ENCODE peak calls at places on chromosome 13, in nine cellular contexts. One of them, this sample, is unnamed.

GRCh38 chr13:71499235-71499634 is 367.8 kb downstream of the DACH1 start:
- DNase-seq in Peyer's patch: no peak
- DNase-seq in tibial artery: no peak
- DNase-seq in breast epithelium: no peak
- DNase-seq in IMR-90: no peak
- DNase-seq in GM23338: no peak
- DNase-seq in NT2/D1: no peak
- DNase-seq in ascending aorta: no peak
- DNase-seq in HCT116: no peak
- DNase-seq in this sample: no peak

GRCh38 chr13:96020155-96020575 is 33.0 kb downstream of the UGGT2 start:
- DNase-seq in NT2/D1: peak; percentile 64
- DNase-seq in ascending aorta: no peak
- DNase-seq in breast epithelium: no peak
- DNase-seq in GM23338: peak; percentile 74
- DNase-seq in Peyer's patch: no peak
- DNase-seq in HCT116: peak; percentile 56
- DNase-seq in tibial artery: no peak
- DNase-seq in IMR-90: peak; percentile 67
- DNase-seq in this sample: peak; percentile 19

GRCh38 chr13:73849292-73849691 is 284.9 kb downstream of the KLF12 start:
- DNase-seq in HCT116: peak; percentile 26
- DNase-seq in NT2/D1: peak; percentile 56
- DNase-seq in GM23338: peak; percentile 86
- DNase-seq in breast epithelium: no peak
- DNase-seq in tibial artery: no peak
- DNase-seq in ascending aorta: no peak
- DNase-seq in Peyer's patch: peak; percentile 49
- DNase-seq in IMR-90: peak; percentile 52
- DNase-seq in this sample: no peak

GRCh38 chr13:25882732-25883357 is 169.0 kb downstream of the SHISA2 start:
- DNase-seq in breast epithelium: no peak
- DNase-seq in ascending aorta: no peak
- DNase-seq in tibial artery: no peak
- DNase-seq in IMR-90: no peak
- DNase-seq in GM23338: no peak
- DNase-seq in Peyer's patch: no peak
- DNase-seq in HCT116: no peak
- DNase-seq in NT2/D1: no peak
- DNase-seq in this sample: no peak

GRCh38 chr13:48233097-48233885 is at the start of gene ITM2B:
- DNase-seq in IMR-90: peak; percentile 65
- DNase-seq in NT2/D1: peak; percentile 38
- DNase-seq in ascending aorta: peak; percentile 84
- DNase-seq in Peyer's patch: peak; percentile 75
- DNase-seq in tibial artery: peak; percentile 77
- DNase-seq in GM23338: peak; percentile 81
- DNase-seq in HCT116: peak; percentile 13
- DNase-seq in breast epithelium: peak; percentile 36
- DNase-seq in this sample: peak; percentile 44

GRCh38 chr13:95921485-95921884 is 131.7 kb downstream of the UGGT2 start:
- DNase-seq in Peyer's patch: no peak
- DNase-seq in NT2/D1: no peak
- DNase-seq in tibial artery: no peak
- DNase-seq in breast epithelium: no peak
- DNase-seq in GM23338: no peak
- DNase-seq in IMR-90: peak; percentile 14
- DNase-seq in ascending aorta: no peak
- DNase-seq in HCT116: no peak
- DNase-seq in this sample: no peak

GRCh38 chr13:110503037-110503901 is 58.3 kb downstream of the RAB20 start:
- DNase-seq in IMR-90: peak; percentile 12
- DNase-seq in HCT116: no peak
- DNase-seq in ascending aorta: no peak
- DNase-seq in NT2/D1: no peak
- DNase-seq in tibial artery: no peak
- DNase-seq in breast epithelium: no peak
- DNase-seq in Peyer's patch: no peak
- DNase-seq in GM23338: no peak
- DNase-seq in this sample: no peak

GRCh38 chr13:26440111-26440510 is 117.4 kb upstream of the WASF3 start:
- DNase-seq in ascending aorta: no peak
- DNase-seq in breast epithelium: no peak
- DNase-seq in Peyer's patch: no peak
- DNase-seq in NT2/D1: no peak
- DNase-seq in IMR-90: peak; percentile 33
- DNase-seq in HCT116: no peak
- DNase-seq in tibial artery: no peak
- DNase-seq in GM23338: no peak
- DNase-seq in this sample: no peak

GRCh38 chr13:107835339-107836018 is 379.9 kb downstream of the LIG4 start:
- DNase-seq in tibial artery: no peak
- DNase-seq in IMR-90: peak; percentile 88
- DNase-seq in ascending aorta: no peak
- DNase-seq in Peyer's patch: no peak
- DNase-seq in GM23338: no peak
- DNase-seq in NT2/D1: no peak
- DNase-seq in HCT116: no peak
- DNase-seq in breast epithelium: no peak
- DNase-seq in this sample: peak; percentile 32

GRCh38 chr13:52615817-52616216 is 26.4 kb upstream of the HNRNPA1L2 start:
- DNase-seq in Peyer's patch: no peak
- DNase-seq in breast epithelium: no peak
- DNase-seq in ascending aorta: no peak
- DNase-seq in HCT116: no peak
- DNase-seq in tibial artery: no peak
- DNase-seq in NT2/D1: no peak
- DNase-seq in GM23338: no peak
- DNase-seq in IMR-90: no peak
- DNase-seq in this sample: no peak

GRCh38 chr13:25247345-25247744 is 39.9 kb downstream of the MTMR6 start:
- DNase-seq in NT2/D1: no peak
- DNase-seq in tibial artery: no peak
- DNase-seq in Peyer's patch: no peak
- DNase-seq in GM23338: no peak
- DNase-seq in breast epithelium: no peak
- DNase-seq in ascending aorta: no peak
- DNase-seq in IMR-90: no peak
- DNase-seq in HCT116: no peak
- DNase-seq in this sample: no peak

GRCh38 chr13:33250594-33250993 is 35.0 kb downstream of the STARD13 start:
- DNase-seq in tibial artery: no peak
- DNase-seq in breast epithelium: no peak
- DNase-seq in NT2/D1: no peak
- DNase-seq in ascending aorta: no peak
- DNase-seq in IMR-90: peak; percentile 50
- DNase-seq in Peyer's patch: no peak
- DNase-seq in HCT116: no peak
- DNase-seq in GM23338: no peak
- DNase-seq in this sample: no peak

GRCh38 chr13:61410669-61411297 is 4.9 kb downstream of the PCDH20 start:
- DNase-seq in GM23338: peak; percentile 37
- DNase-seq in NT2/D1: no peak
- DNase-seq in HCT116: peak; percentile 2
- DNase-seq in breast epithelium: no peak
- DNase-seq in IMR-90: peak; percentile 8
- DNase-seq in ascending aorta: no peak
- DNase-seq in tibial artery: no peak
- DNase-seq in Peyer's patch: no peak
- DNase-seq in this sample: no peak

GRCh38 chr13:69474286-69474685 is 633.3 kb upstream of the ATXN8OS start:
- DNase-seq in Peyer's patch: no peak
- DNase-seq in IMR-90: no peak
- DNase-seq in GM23338: no peak
- DNase-seq in tibial artery: no peak
- DNase-seq in breast epithelium: no peak
- DNase-seq in NT2/D1: no peak
- DNase-seq in HCT116: no peak
- DNase-seq in ascending aorta: no peak
- DNase-seq in this sample: no peak

DNA sequence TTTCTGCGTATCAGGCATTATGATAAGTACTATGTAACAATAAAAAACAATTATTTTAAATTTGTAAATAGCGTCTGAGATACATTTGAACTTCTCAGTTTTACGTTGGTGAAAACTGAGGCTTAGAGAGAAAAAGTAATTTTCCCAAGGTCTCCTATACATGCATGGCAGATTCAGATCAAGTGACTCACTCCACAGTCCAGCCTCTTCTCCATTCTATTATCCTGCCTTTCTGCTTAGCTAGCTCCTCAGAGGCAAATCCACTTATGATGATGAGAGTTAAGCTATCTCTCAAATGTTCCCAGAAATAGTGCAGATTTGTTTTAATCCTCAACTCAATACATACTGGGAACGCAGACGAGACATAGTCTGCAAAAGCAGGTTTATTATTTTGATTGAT is 764.7 kb upstream of the SLITRK5 start:
- DNase-seq in IMR-90: peak; percentile 64
- DNase-seq in tibial artery: no peak
- DNase-seq in HCT116: no peak
- DNase-seq in Peyer's patch: no peak
- DNase-seq in breast epithelium: no peak
- DNase-seq in NT2/D1: no peak
- DNase-seq in GM23338: no peak
- DNase-seq in ascending aorta: no peak
- DNase-seq in this sample: no peak
- H3K4me3 ChIP-seq in IMR-90: no peak overlapping the region
- H3K4me3 ChIP-seq in tibial artery: no peak overlapping the region
- H3K4me3 ChIP-seq in HCT116: no peak overlapping the region
- H3K4me3 ChIP-seq in Peyer's patch: no peak overlapping the region
- H3K4me3 ChIP-seq in breast epithelium: no peak overlapping the region
- H3K4me3 ChIP-seq in NT2/D1: no peak overlapping the region
- H3K4me3 ChIP-seq in GM23338: no peak overlapping the region
- H3K4me3 ChIP-seq in ascending aorta: no peak overlapping the region
- H3K4me3 ChIP-seq in this sample: no peak overlapping the region

GRCh38 chr13:40124648-40125045 is 469.2 kb downstream of the COG6 start:
- DNase-seq in ascending aorta: no peak
- DNase-seq in NT2/D1: no peak
- DNase-seq in HCT116: no peak
- DNase-seq in GM23338: no peak
- DNase-seq in tibial artery: no peak
- DNase-seq in Peyer's patch: no peak
- DNase-seq in breast epithelium: no peak
- DNase-seq in IMR-90: no peak
- DNase-seq in this sample: no peak
- H3K4me1 ChIP-seq in ascending aorta: peaks cover 2% of the 10 kb centered on the region
- H3K4me1 ChIP-seq in NT2/D1: no peaks in the 10 kb centered on the region
- H3K4me1 ChIP-seq in HCT116: no peaks in the 10 kb centered on the region
- H3K4me1 ChIP-seq in GM23338: peaks cover 24% of the 10 kb centered on the region
- H3K4me1 ChIP-seq in tibial artery: peaks cover 42% of the 10 kb centered on the region
- H3K4me1 ChIP-seq in Peyer's patch: no peaks in the 10 kb centered on the region
- H3K4me1 ChIP-seq in breast epithelium: no peaks in the 10 kb centered on the region
- H3K4me1 ChIP-seq in IMR-90: no peaks in the 10 kb centered on the region
- H3K4me1 ChIP-seq in this sample: no peaks in the 10 kb centered on the region

GRCh38 chr13:41707192-41707858 is 250.0 kb downstream of the RGCC start:
- DNase-seq in breast epithelium: no peak
- DNase-seq in Peyer's patch: no peak
- DNase-seq in ascending aorta: no peak
- DNase-seq in GM23338: no peak
- DNase-seq in NT2/D1: no peak
- DNase-seq in tibial artery: no peak
- DNase-seq in IMR-90: no peak
- DNase-seq in HCT116: no peak
- DNase-seq in this sample: no peak
- H3K4me3 ChIP-seq in breast epithelium: no peak overlapping the region
- H3K4me3 ChIP-seq in Peyer's patch: no peak overlapping the region
- H3K4me3 ChIP-seq in ascending aorta: no peak overlapping the region
- H3K4me3 ChIP-seq in GM23338: no peak overlapping the region
- H3K4me3 ChIP-seq in NT2/D1: no peak overlapping the region
- H3K4me3 ChIP-seq in tibial artery: no peak overlapping the region
- H3K4me3 ChIP-seq in IMR-90: no peak overlapping the region
- H3K4me3 ChIP-seq in HCT116: no peak overlapping the region
- H3K4me3 ChIP-seq in this sample: no peak overlapping the region

GRCh38 chr13:40238761-40239160 is 427.7 kb downstream of the FOXO1 start:
- DNase-seq in tibial artery: no peak
- DNase-seq in GM23338: no peak
- DNase-seq in Peyer's patch: no peak
- DNase-seq in breast epithelium: no peak
- DNase-seq in IMR-90: no peak
- DNase-seq in ascending aorta: no peak
- DNase-seq in HCT116: no peak
- DNase-seq in NT2/D1: no peak
- DNase-seq in this sample: no peak
- H3K4me1 ChIP-seq in tibial artery: peaks cover 40% of the 10 kb centered on the region
- H3K4me1 ChIP-seq in GM23338: no peaks in the 10 kb centered on the region
- H3K4me1 ChIP-seq in Peyer's patch: no peaks in the 10 kb centered on the region
- H3K4me1 ChIP-seq in breast epithelium: peaks cover 3% of the 10 kb centered on the region
- H3K4me1 ChIP-seq in IMR-90: no peaks in the 10 kb centered on the region
- H3K4me1 ChIP-seq in ascending aorta: peaks cover 6% of the 10 kb centered on the region
- H3K4me1 ChIP-seq in HCT116: no peaks in the 10 kb centered on the region
- H3K4me1 ChIP-seq in NT2/D1: no peaks in the 10 kb centered on the region
- H3K4me1 ChIP-seq in this sample: no peaks in the 10 kb centered on the region

GRCh38 chr13:28495586-28496564 is 947 bp upstream of the FLT1 start:
- DNase-seq in Peyer's patch: no peak
- DNase-seq in breast epithelium: peak; percentile 24
- DNase-seq in GM23338: peak; percentile 31
- DNase-seq in HCT116: no peak
- DNase-seq in ascending aorta: no peak
- DNase-seq in IMR-90: no peak
- DNase-seq in tibial artery: no peak
- DNase-seq in NT2/D1: no peak
- DNase-seq in this sample: no peak

GRCh38 chr13:28492527-28493367 is 2.2 kb downstream of the FLT1 start:
- DNase-seq in breast epithelium: no peak
- DNase-seq in Peyer's patch: no peak
- DNase-seq in IMR-90: no peak
- DNase-seq in GM23338: peak; percentile 63
- DNase-seq in tibial artery: no peak
- DNase-seq in NT2/D1: no peak
- DNase-seq in ascending aorta: no peak
- DNase-seq in HCT116: no peak
- DNase-seq in this sample: no peak

GRCh38 chr13:28493740-28494536 is 990 bp downstream of the FLT1 start:
- DNase-seq in IMR-90: no peak
- DNase-seq in Peyer's patch: no peak
- DNase-seq in ascending aorta: no peak
- DNase-seq in GM23338: peak; percentile 59
- DNase-seq in tibial artery: no peak
- DNase-seq in NT2/D1: no peak
- DNase-seq in HCT116: no peak
- DNase-seq in breast epithelium: no peak
- DNase-seq in this sample: no peak

GRCh38 chr13:28494861-28495585 is at the start of gene FLT1:
- DNase-seq in tibial artery: no peak
- DNase-seq in GM23338: peak; percentile 93
- DNase-seq in ascending aorta: peak; percentile 66
- DNase-seq in Peyer's patch: no peak
- DNase-seq in IMR-90: peak; percentile 38
- DNase-seq in breast epithelium: no peak
- DNase-seq in NT2/D1: peak; percentile 58
- DNase-seq in HCT116: no peak
- DNase-seq in this sample: no peak

GRCh38 chr13:28494537-28494860 is 429 bp downstream of the FLT1 start:
- DNase-seq in tibial artery: no peak
- DNase-seq in HCT116: no peak
- DNase-seq in Peyer's patch: no peak
- DNase-seq in NT2/D1: no peak
- DNase-seq in IMR-90: no peak
- DNase-seq in GM23338: no peak
- DNase-seq in ascending aorta: no peak
- DNase-seq in breast epithelium: no peak
- DNase-seq in this sample: no peak
- H3K4me3 ChIP-seq in tibial artery: peak overlapping the region; percentile 46
- H3K4me3 ChIP-seq in HCT116: no peak overlapping the region
- H3K4me3 ChIP-seq in Peyer's patch: peak overlapping the region; percentile 50
- H3K4me3 ChIP-seq in NT2/D1: peak overlapping the region; percentile 80
- H3K4me3 ChIP-seq in IMR-90: peak overlapping the region; percentile 94
- H3K4me3 ChIP-seq in GM23338: peak overlapping the region; percentile 87
- H3K4me3 ChIP-seq in ascending aorta: peak overlapping the region; percentile 68
- H3K4me3 ChIP-seq in breast epithelium: peak overlapping the region; percentile 81
- H3K4me3 ChIP-seq in this sample: no peak overlapping the region

GRCh38 chr13:99267927-99268326 is 9.7 kb upstream of the GPR18 start:
- DNase-seq in breast epithelium: no peak
- DNase-seq in GM23338: no peak
- DNase-seq in ascending aorta: no peak
- DNase-seq in Peyer's patch: no peak
- DNase-seq in IMR-90: no peak
- DNase-seq in NT2/D1: no peak
- DNase-seq in HCT116: no peak
- DNase-seq in tibial artery: no peak
- DNase-seq in this sample: no peak
- H3K4me1 ChIP-seq in breast epithelium: no peaks in the 10 kb centered on the region
- H3K4me1 ChIP-seq in GM23338: no peaks in the 10 kb centered on the region
- H3K4me1 ChIP-seq in ascending aorta: no peaks in the 10 kb centered on the region
- H3K4me1 ChIP-seq in Peyer's patch: no peaks in the 10 kb centered on the region
- H3K4me1 ChIP-seq in IMR-90: no peaks in the 10 kb centered on the region
- H3K4me1 ChIP-seq in NT2/D1: no peaks in the 10 kb centered on the region
- H3K4me1 ChIP-seq in HCT116: no peaks in the 10 kb centered on the region
- H3K4me1 ChIP-seq in tibial artery: no peaks in the 10 kb centered on the region
- H3K4me1 ChIP-seq in this sample: no peaks in the 10 kb centered on the region